ENCODE peak calls at places on chromosomes 6 and 20, in five cellular contexts. Q is OCI-LY7; R is bronchial epithelial cell; I is activated CD8-positive, alpha-beta T cell treated with anti-CD3 and anti-CD28 coated beads for 36 hours; A is HepG2. P is an unnamed sample.

GRCh38 chr6:100171533-100172321 is 177.7 kb upstream of the MCHR2 start:
- DNase-seq in Q (no peak), I (peak), R (peak), A (no peak), P (no peak)

GRCh38 chr6:154277578-154278128 is 79.0 kb downstream of the IPCEF1 start:
- DNase-seq in R (no peak), A (no peak), Q (no peak), I (peak), P (no peak)

GRCh38 chr6:63676412-63677114 is 41.0 kb downstream of the PHF3 start:
- DNase-seq in A (no peak), Q (no peak), I (no peak), R (peak), P (no peak)

GRCh38 chr20:4787069-4787468 is 65.4 kb downstream of the PRND start:
- DNase-seq in Q (no peak), I (no peak), R (peak), A (no peak), P (no peak)

GRCh38 chr6:37126961-37127360 is 43.0 kb upstream of the PIM1 start:
- DNase-seq in R (peak), Q (no peak), I (no peak), A (no peak), P (no peak)

GRCh38 chr20:54170963-54171362 is 2.8 kb downstream of the CYP24A1 start:
- DNase-seq in A (no peak), Q (no peak), I (no peak), R (no peak), P (no peak)

GRCh38 chr6:12921467-12921866 is 204.9 kb downstream of the PHACTR1 start:
- DNase-seq in R (no peak), Q (no peak), I (no peak), A (no peak), P (no peak)

GRCh38 chr20:49712918-49713778 is 530 bp downstream of the B4GALT5 start:
- DNase-seq in Q (peak), I (peak), R (no peak), A (no peak), P (no peak)

GRCh38 chr20:62925420-62926228 is 681 bp downstream of the DIDO1 start:
- DNase-seq in I (peak), R (no peak), Q (peak), A (no peak), P (no peak)

GRCh38 chr6:53432318-53433161 is 83.8 kb upstream of the ELOVL5 start:
- DNase-seq in Q (no peak), I (no peak), R (peak), A (peak), P (no peak)

GRCh38 chr6:25942561-25943147 is 12.2 kb upstream of the SLC17A2 start:
- DNase-seq in Q (peak), A (peak), I (no peak), R (peak), P (no peak)

GRCh38 chr20:13348301-13349239 is 127.5 kb downstream of the ISM1 start:
- DNase-seq in Q (no peak), A (no peak), I (no peak), R (no peak), P (no peak)

GRCh38 chr20:6566821-6567220 is 200.7 kb upstream of the BMP2 start:
- DNase-seq in I (no peak), A (no peak), R (peak), Q (no peak), P (no peak)

GRCh38 chr6:36863670-36864540 is 10.7 kb downstream of the PPIL1 start:
- DNase-seq in A (no peak), R (no peak), I (no peak), Q (no peak), P (no peak)

GRCh38 chr6:157047951-157048350 is 270.8 kb downstream of the ARID1B start:
- DNase-seq in Q (no peak), A (no peak), I (no peak), R (no peak), P (no peak)

GRCh38 chr6:31901415-31901952 is 402 bp downstream of the ZBTB12 start:
- DNase-seq in I (peak), A (no peak), Q (peak), R (no peak), P (peak)

GRCh38 chr6:39411465-39411864 is 89.0 kb upstream of the KCNK16 start:
- DNase-seq in Q (no peak), A (no peak), I (no peak), R (peak), P (no peak)

GRCh38 chr6:3571206-3571815 is 114.5 kb upstream of the SLC22A23 start:
- DNase-seq in Q (no peak), R (no peak), I (no peak), A (no peak), P (no peak)

GRCh38 chr20:57594092-57594911 is 25.9 kb downstream of the ZBP1 start:
- DNase-seq in A (peak), R (no peak), Q (peak), I (peak), P (no peak)

GRCh38 chr20:440636-441035 is 21.7 kb downstream of the TBC1D20 start:
- DNase-seq in R (no peak), A (no peak), I (no peak), Q (no peak), P (no peak)

GRCh38 chr6:32984639-32985389 is 16.4 kb downstream of the BRD2 start:
- DNase-seq in I (peak), Q (peak), R (peak), A (peak), P (no peak)

DNA sequence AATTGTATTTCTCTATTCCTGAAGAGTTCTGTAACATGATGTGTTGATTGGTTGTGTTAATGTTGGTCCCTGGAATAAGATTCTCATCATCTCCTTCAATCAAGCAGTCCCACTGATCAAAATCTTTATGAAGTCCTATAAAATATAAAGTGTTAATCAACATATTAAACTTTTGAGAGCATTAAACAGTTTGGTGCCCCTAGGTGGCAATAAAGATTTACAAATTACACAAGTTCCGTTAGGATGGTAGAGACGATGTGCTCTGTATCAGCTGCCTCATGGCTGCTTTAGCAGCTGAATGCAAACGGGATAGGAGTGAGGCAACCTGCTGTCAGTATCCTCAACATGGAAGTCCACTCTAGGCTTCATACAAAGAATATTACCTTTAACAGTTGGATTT is 16.9 kb downstream of the TDRD6 start:
- DNase-seq in I (no peak), R (peak), Q (peak), A (peak), P (no peak)
- TF ChIP-seq CTCF in I (no peak), R (peak), Q (peak), A (no peak), P (peak)

GRCh38 chr6:73965408-73966145 is 269.6 kb downstream of the CD109 start:
- DNase-seq in R (no peak), Q (no peak), A (no peak), I (no peak), P (no peak)

GRCh38 chr6:73968358-73968757 is 272.4 kb downstream of the CD109 start:
- DNase-seq in I (no peak), R (no peak), Q (no peak), A (no peak), P (no peak)

GRCh38 chr6:73964455-73964854 is 268.5 kb downstream of the CD109 start:
- DNase-seq in R (no peak), I (no peak), Q (no peak), A (no peak), P (no peak)

DNA sequence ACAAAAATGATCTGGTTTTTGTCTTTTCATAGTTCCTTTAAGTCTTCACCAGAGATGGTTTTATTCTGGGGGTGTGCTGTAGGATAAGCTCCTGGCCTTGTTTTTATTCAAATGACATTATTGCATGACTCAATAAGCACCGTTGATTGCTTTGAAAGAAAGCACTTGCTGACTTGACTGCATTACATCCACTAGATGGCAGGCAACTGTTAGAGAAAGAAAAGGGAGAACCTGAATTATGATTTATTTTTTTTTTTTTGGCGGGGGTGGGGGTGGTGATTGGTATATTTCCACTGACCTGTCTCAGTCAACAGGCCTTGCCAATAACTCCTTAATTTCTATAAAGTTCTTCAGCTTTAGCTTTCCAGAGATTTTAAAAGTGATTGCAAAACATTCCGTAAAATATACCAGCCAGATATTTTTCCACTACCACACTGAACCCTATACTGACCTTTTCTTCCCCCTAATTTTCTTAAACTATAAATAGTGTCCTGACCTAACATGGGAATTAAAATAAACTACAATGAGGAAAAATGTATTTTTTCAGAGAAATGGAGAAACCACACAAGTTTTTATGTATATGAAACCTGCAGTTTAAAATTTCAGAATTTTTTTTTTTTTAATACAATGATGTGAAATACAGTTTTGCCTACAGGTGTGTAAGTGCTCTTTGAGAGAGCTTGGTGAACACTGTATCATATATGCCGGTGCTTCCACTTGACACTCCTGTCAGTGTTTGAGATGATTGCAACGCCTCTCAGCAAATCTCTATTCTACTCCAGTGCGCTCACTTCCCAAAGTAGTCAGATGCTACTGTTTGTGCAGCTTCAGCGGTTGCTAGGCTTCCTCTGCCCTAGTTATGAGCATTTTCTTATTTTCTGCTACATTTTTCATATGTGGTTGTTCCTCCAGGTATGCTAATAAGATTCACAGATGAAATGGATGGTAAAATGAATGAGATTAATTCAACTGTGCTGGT is 274.3 kb downstream of the CD109 start:
- DNase-seq in A (peak), R (peak), Q (peak), I (no peak), P (no peak)
- TF ChIP-seq CTCF in A (peak), R (peak), Q (peak), I (peak), P (peak)

GRCh38 chr6:98724537-98724936 is 109.8 kb upstream of the POU3F2 start:
- DNase-seq in I (no peak), A (peak), Q (no peak), R (peak), P (no peak)
- TF ChIP-seq CTCF in I (no peak), A (no peak), Q (no peak), R (no peak), P (no peak)

GRCh38 chr6:14425805-14426204 is 308.2 kb downstream of the CD83 start:
- DNase-seq in I (no peak), Q (no peak), R (no peak), A (no peak), P (no peak)

GRCh38 chr6:14429396-14429795 is 311.8 kb downstream of the CD83 start:
- DNase-seq in Q (no peak), A (no peak), I (no peak), R (no peak), P (no peak)

GRCh38 chr6:14426281-14426680 is 308.7 kb downstream of the CD83 start:
- DNase-seq in I (no peak), R (no peak), A (no peak), Q (no peak), P (no peak)

GRCh38 chr6:14430218-14430617 is 312.6 kb downstream of the CD83 start:
- DNase-seq in Q (no peak), R (no peak), I (no peak), A (no peak), P (no peak)

DNA sequence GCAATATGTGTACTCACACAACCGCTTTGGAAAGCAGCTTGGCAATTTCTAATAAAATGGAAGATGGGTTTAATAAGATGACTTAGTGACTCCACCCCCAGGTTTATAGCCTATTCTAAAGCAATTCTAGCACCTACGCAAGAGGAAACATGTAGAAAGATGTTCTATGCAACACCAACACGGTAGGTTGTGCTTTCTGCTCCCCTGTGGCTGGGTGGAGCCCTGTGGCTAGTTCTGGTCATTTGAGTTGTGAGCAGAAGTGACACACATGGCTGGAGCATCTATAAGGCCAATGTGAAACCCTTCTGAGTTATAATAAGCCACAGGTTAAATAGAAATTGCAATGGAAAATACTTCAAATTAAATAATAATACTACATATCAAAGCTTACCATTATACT is 310.7 kb downstream of the CD83 start:
- DNase-seq in R (no peak), Q (no peak), A (no peak), I (no peak), P (no peak)
- TF ChIP-seq CTCF in R (no peak), Q (no peak), A (no peak), I (no peak), P (no peak)

GRCh38 chr6:43369174-43370002 is at the start of gene ZNF318:
- DNase-seq in Q (peak), I (peak), R (peak), A (peak), P (peak)
- TF ChIP-seq CTCF in Q (no peak), I (no peak), R (no peak), A (peak), P (no peak)

DNA sequence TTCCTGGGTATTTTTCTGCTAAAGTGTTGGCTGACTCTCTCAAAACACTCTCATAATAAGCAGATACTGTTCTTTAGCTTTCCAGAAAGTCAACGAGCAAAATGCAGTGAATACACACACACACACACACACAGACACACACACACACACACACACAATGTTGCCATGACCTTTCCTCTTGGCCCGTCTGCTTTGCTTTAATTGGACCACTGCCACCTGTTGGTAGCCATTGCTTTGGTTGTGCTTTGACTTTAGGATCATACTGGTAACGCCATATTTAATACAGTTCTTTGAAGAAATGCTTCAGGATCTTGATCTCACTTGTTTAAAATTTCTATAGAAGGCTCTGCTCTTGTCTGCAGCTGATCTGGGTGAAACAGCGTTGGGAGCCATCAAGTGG is 4.4 kb downstream of the FIG4 start:
- DNase-seq in A (peak), R (peak), I (peak), Q (peak), P (no peak)
- TF ChIP-seq CTCF in A (peak), R (peak), I (no peak), Q (peak), P (no peak)

P was measured in chondrocyte.